ENCODE peak calls at places on chromosome 18, in five cellular contexts. X, E, B, H and W are unnamed samples.

GRCh38 chr18:52339891-52340371 is at the start of gene DCC:
- DNase-seq in E (peak; percentile 58), B (no peak), X (no peak), H (peak; percentile 71), W (peak; percentile 41)

GRCh38 chr18:50878345-50879301 is at the start of gene ME2:
- DNase-seq in E (peak; percentile 96), B (peak; percentile 90), X (peak; percentile 96), H (peak; percentile 89), W (peak; percentile 94)

GRCh38 chr18:51070545-51070944 is 40.5 kb downstream of the SMAD4 start:
- DNase-seq in B (no peak), X (no peak), H (peak; percentile 89), E (peak; percentile 87), W (no peak)

GRCh38 chr18:812673-813404 is 797 bp upstream of the YES1 start:
- DNase-seq in E (peak; percentile 95), B (peak; percentile 82), X (peak; percentile 13), H (peak; percentile 83), W (peak; percentile 77)

GRCh38 chr18:48667276-48668254 is 128.7 kb downstream of the CTIF start:
- DNase-seq in B (no peak), X (peak; percentile 73), H (no peak), E (peak; percentile 29), W (peak; percentile 42)

GRCh38 chr18:7902399-7902839 is 335.3 kb downstream of the PTPRM start:
- DNase-seq in E (peak; percentile 34), B (no peak), X (no peak), H (peak; percentile 97), W (peak; percentile 54)

GRCh38 chr18:76658627-76659026 is 163.6 kb upstream of the ZNF516 start:
- DNase-seq in E (peak; percentile 9), X (peak; percentile 9), H (no peak), B (no peak), W (no peak)

GRCh38 chr18:75363446-75364225 is 63.9 kb downstream of the SMIM21 start:
- DNase-seq in X (no peak), H (no peak), B (no peak), E (no peak), W (no peak)

GRCh38 chr18:55587341-55588000 is 521 bp downstream of the TCF4 start:
- DNase-seq in H (peak; percentile 71), X (no peak), B (no peak), E (peak; percentile 60), W (no peak)